ENCODE peak calls at places on chromosomes 12 and 14, in five cellular contexts. One of them, this sample, is unnamed.

GRCh38 chr14:42378274-42378673 is 771.6 kb downstream of the LRFN5 start:
- DNase-seq in stomach: no peak
- DNase-seq in ovary: no peak
- DNase-seq in transverse colon: no peak
- DNase-seq in HepG2: no peak
- DNase-seq in this sample: no peak

GRCh38 chr14:94461526-94462218 is 9.1 kb upstream of the SERPINA11 start:
- DNase-seq in stomach: no peak
- DNase-seq in ovary: no peak
- DNase-seq in transverse colon: no peak
- DNase-seq in HepG2: no peak
- DNase-seq in this sample: no peak

GRCh38 chr12:113461666-113462065 is 10.0 kb downstream of the LHX5 start:
- DNase-seq in stomach: no peak
- DNase-seq in ovary: no peak
- DNase-seq in transverse colon: no peak
- DNase-seq in HepG2: peak; percentile 45
- DNase-seq in this sample: no peak

GRCh38 chr12:122352394-122352793 is 70.1 kb downstream of the CLIP1 start:
- DNase-seq in stomach: no peak
- DNase-seq in ovary: no peak
- DNase-seq in transverse colon: no peak
- DNase-seq in HepG2: no peak
- DNase-seq in this sample: no peak

GRCh38 chr14:74835607-74836250 is 40.2 kb downstream of the PROX2 start:
- DNase-seq in stomach: no peak
- DNase-seq in ovary: no peak
- DNase-seq in transverse colon: no peak
- DNase-seq in HepG2: no peak
- DNase-seq in this sample: no peak

GRCh38 chr12:122687091-122687490 is 16.1 kb downstream of the HCAR2 start:
- DNase-seq in stomach: peak; percentile 88
- DNase-seq in ovary: no peak
- DNase-seq in transverse colon: peak; percentile 48
- DNase-seq in HepG2: no peak
- DNase-seq in this sample: no peak

GRCh38 chr12:53122961-53123468 is 19.7 kb downstream of the SOAT2 start:
- DNase-seq in stomach: no peak
- DNase-seq in ovary: no peak
- DNase-seq in transverse colon: no peak
- DNase-seq in HepG2: no peak
- DNase-seq in this sample: peak; percentile 48

GRCh38 chr12:116142936-116143882 is 134.3 kb downstream of the MED13L start:
- DNase-seq in stomach: no peak
- DNase-seq in ovary: no peak
- DNase-seq in transverse colon: no peak
- DNase-seq in HepG2: no peak
- DNase-seq in this sample: no peak

GRCh38 chr14:72815459-72815858 is 78.4 kb downstream of the DPF3 start:
- DNase-seq in stomach: no peak
- DNase-seq in ovary: no peak
- DNase-seq in transverse colon: no peak
- DNase-seq in HepG2: no peak
- DNase-seq in this sample: no peak

GRCh38 chr12:94263011-94263786 is 114.8 kb downstream of the PLXNC1 start:
- DNase-seq in stomach: no peak
- DNase-seq in ovary: peak; percentile 43
- DNase-seq in transverse colon: peak; percentile 33
- DNase-seq in HepG2: no peak
- DNase-seq in this sample: peak; percentile 67

GRCh38 chr12:132556216-132556615 is 54.2 kb downstream of the LRCOL1 start:
- DNase-seq in stomach: no peak
- DNase-seq in ovary: no peak
- DNase-seq in transverse colon: no peak
- DNase-seq in HepG2: no peak
- DNase-seq in this sample: no peak

GRCh38 chr14:23360496-23360895 is 4.5 kb downstream of the EFS start:
- DNase-seq in stomach: no peak
- DNase-seq in ovary: no peak
- DNase-seq in transverse colon: no peak
- DNase-seq in HepG2: peak; percentile 54
- DNase-seq in this sample: peak; percentile 66

GRCh38 chr14:74804219-74804825 is 41.2 kb downstream of the YLPM1 start:
- DNase-seq in stomach: no peak
- DNase-seq in ovary: peak; percentile 37
- DNase-seq in transverse colon: peak; percentile 20
- DNase-seq in HepG2: peak; percentile 26
- DNase-seq in this sample: no peak

GRCh38 chr12:31961137-31961536 is 1.9 kb downstream of the RESF1 start:
- DNase-seq in stomach: no peak
- DNase-seq in ovary: no peak
- DNase-seq in transverse colon: no peak
- DNase-seq in HepG2: no peak
- DNase-seq in this sample: no peak

GRCh38 chr12:31959051-31959700 is at the start of gene RESF1:
- DNase-seq in stomach: peak; percentile 89
- DNase-seq in ovary: peak; percentile 87
- DNase-seq in transverse colon: peak; percentile 93
- DNase-seq in HepG2: peak; percentile 79
- DNase-seq in this sample: peak; percentile 88

GRCh38 chr12:31959701-31960391 is 631 bp downstream of the RESF1 start:
- DNase-seq in stomach: peak; percentile 69
- DNase-seq in ovary: peak; percentile 77
- DNase-seq in transverse colon: peak; percentile 70
- DNase-seq in HepG2: peak; percentile 17
- DNase-seq in this sample: peak; percentile 72

GRCh38 chr12:31964280-31964679 is 5.1 kb downstream of the RESF1 start:
- DNase-seq in stomach: no peak
- DNase-seq in ovary: no peak
- DNase-seq in transverse colon: no peak
- DNase-seq in HepG2: no peak
- DNase-seq in this sample: no peak

DNA sequence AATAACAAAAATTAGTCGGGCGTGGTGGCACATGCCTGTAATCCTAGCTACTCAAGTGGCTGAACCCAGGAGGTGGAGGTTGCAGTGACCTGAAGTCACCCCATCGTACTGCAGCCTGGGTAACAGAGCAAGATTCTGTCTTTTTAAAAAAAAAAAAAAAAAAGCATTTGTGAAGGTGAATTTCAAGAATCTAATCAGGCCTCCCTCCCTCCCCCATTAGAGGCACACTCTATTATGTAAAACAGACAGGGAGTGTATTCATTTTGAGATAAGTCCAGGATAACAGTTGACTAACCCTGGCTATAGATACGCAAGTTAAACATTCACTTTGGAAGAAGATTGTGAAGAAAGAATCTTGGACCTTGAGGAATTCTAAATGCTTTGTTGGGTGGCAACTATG is 2.9 kb downstream of the RESF1 start:
- DNase-seq in stomach: no peak
- DNase-seq in ovary: no peak
- DNase-seq in transverse colon: no peak
- DNase-seq in HepG2: no peak
- DNase-seq in this sample: no peak
- TF ChIP-seq EP300 in stomach: no peak
- TF ChIP-seq EP300 in ovary: no peak
- TF ChIP-seq EP300 in transverse colon: no peak
- TF ChIP-seq EP300 in HepG2: no peak
- TF ChIP-seq EP300 in this sample: no peak

GRCh38 chr14:29077916-29078315 is 311.3 kb downstream of the FOXG1 start:
- DNase-seq in stomach: no peak
- DNase-seq in ovary: no peak
- DNase-seq in transverse colon: no peak
- DNase-seq in HepG2: no peak
- DNase-seq in this sample: no peak

DNA sequence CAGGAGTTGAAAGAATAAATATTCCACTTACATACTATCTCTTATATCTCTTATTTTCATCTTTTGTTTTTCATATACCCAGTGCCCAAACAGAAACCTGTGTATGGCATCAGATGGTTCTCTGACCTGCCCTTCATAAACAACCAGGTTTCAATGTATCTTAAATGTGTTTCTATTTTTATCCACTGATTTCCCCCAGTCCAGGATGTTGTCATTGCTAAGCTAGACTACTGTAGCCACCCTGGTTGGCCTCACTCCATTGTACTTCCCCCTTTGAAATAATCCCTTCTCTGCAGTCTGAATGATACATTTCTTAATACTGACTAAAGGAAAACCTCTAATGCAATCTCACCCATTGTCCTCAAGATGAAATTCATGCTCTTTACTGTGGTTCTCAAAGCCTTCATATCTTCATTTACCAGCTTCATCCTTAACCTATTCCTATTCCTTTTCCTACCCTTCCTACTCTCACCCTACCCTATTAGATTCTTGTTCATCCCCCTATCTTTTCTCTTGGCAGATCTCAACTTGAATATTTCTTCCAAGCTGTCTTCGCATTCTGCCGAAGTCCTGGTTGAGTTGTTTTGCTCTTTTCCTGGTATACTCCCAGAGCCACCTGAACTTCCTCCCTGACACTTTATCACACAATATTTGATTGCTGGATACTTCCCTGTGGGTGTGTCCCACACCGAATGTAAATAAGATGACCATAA is 312.4 kb downstream of the FOXG1 start:
- DNase-seq in stomach: no peak
- DNase-seq in ovary: no peak
- DNase-seq in transverse colon: no peak
- DNase-seq in HepG2: no peak
- DNase-seq in this sample: no peak
- TF ChIP-seq EP300 in stomach: no peak
- TF ChIP-seq EP300 in ovary: no peak
- TF ChIP-seq EP300 in transverse colon: no peak
- TF ChIP-seq EP300 in HepG2: no peak
- TF ChIP-seq EP300 in this sample: no peak

GRCh38 chr14:56590535-56590951 is 10.9 kb downstream of the TMEM260 start:
- DNase-seq in stomach: no peak
- DNase-seq in ovary: no peak
- DNase-seq in transverse colon: no peak
- DNase-seq in HepG2: no peak
- DNase-seq in this sample: no peak
- TF ChIP-seq EP300 in stomach: no peak
- TF ChIP-seq EP300 in ovary: no peak
- TF ChIP-seq EP300 in transverse colon: no peak
- TF ChIP-seq EP300 in HepG2: no peak
- TF ChIP-seq EP300 in this sample: no peak

DNA sequence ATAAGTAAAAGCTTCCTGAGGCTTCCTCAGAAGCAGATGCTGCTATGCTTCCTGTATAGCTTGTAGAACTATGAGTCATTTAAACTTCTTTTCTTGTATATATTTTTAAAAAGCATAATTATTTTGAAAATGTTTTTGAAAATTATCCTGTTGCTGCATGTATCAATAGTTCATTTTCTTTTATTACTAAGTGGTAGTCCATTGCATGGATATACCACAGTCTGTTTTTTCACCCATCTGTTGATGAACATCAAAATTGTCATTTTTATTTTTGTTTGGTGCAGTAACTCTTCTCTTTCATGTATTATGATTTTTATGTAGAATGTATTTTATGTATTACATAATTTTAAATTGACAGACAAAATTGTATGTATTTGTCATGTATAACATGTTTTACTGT is 81.4 kb downstream of the TMTC3 start:
- DNase-seq in stomach: no peak
- DNase-seq in ovary: no peak
- DNase-seq in transverse colon: no peak
- DNase-seq in HepG2: no peak
- DNase-seq in this sample: no peak
- TF ChIP-seq EP300 in stomach: no peak
- TF ChIP-seq EP300 in ovary: no peak
- TF ChIP-seq EP300 in transverse colon: no peak
- TF ChIP-seq EP300 in HepG2: no peak
- TF ChIP-seq EP300 in this sample: no peak

DNA sequence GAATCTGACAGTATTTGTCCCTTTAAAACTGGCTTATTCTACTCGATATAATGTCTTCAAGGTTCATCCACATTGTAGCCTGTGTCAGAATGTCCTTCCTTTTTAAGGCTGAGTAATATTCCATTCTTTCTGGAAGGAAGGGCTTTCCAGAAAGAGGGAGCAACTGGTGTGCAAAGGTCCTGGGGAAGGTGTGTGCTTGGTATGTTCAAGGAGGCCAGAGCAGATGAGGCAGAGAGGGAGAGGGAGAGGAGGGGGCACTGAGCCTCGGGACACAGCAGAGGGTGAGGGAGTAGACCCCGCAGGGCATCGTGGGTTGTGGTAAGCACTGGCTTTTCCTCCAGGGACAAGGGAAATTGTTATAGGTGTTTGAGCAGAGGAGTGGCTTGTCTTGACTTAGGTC is 90.9 kb upstream of the NCOR2 start:
- DNase-seq in stomach: no peak
- DNase-seq in ovary: no peak
- DNase-seq in transverse colon: no peak
- DNase-seq in HepG2: no peak
- DNase-seq in this sample: no peak
- TF ChIP-seq EP300 in stomach: no peak
- TF ChIP-seq EP300 in ovary: no peak
- TF ChIP-seq EP300 in transverse colon: no peak
- TF ChIP-seq EP300 in HepG2: no peak
- TF ChIP-seq EP300 in this sample: no peak

GRCh38 chr12:103475073-103475472 is 20.7 kb downstream of the C12orf42 start:
- DNase-seq in stomach: no peak
- DNase-seq in ovary: no peak
- DNase-seq in transverse colon: no peak
- DNase-seq in HepG2: peak; percentile 34
- DNase-seq in this sample: no peak

GRCh38 chr12:103470664-103471063 is 25.1 kb downstream of the C12orf42 start:
- DNase-seq in stomach: no peak
- DNase-seq in ovary: no peak
- DNase-seq in transverse colon: no peak
- DNase-seq in HepG2: no peak
- DNase-seq in this sample: no peak

GRCh38 chr12:103468837-103469236 is 26.9 kb downstream of the C12orf42 start:
- DNase-seq in stomach: no peak
- DNase-seq in ovary: no peak
- DNase-seq in transverse colon: no peak
- DNase-seq in HepG2: no peak
- DNase-seq in this sample: no peak

GRCh38 chr12:103469716-103470115 is 26.1 kb downstream of the C12orf42 start:
- DNase-seq in stomach: no peak
- DNase-seq in ovary: no peak
- DNase-seq in transverse colon: no peak
- DNase-seq in HepG2: no peak
- DNase-seq in this sample: no peak
- TF ChIP-seq EP300 in stomach: no peak
- TF ChIP-seq EP300 in ovary: no peak
- TF ChIP-seq EP300 in transverse colon: no peak
- TF ChIP-seq EP300 in HepG2: no peak
- TF ChIP-seq EP300 in this sample: no peak